ENCODE peak calls at places on chromosomes 5 and 9, in eight cellular contexts. B is hypothalamus; A is glomerular endothelial cell; C is CD8-positive, alpha-beta T cell; J is EL; E is NCI-H446 treated with DMSO at 0.1 percent for 48 hours; O is stimulated activated CD4-positive, alpha-beta T cell treated with anti-CD3 and anti-CD28 coated beads, Interleukin-2, amount 100 ng/mL, for 4 hours; P is astrocyte of the cerebellum. R is an unnamed sample.

GRCh38 chr9:119026120-119026519 is 343.1 kb downstream of the BRINP1 start:
- DNase-seq in E (peak), O (no peak), C (no peak), P (no peak), A (no peak), J (peak), B (peak), R (no peak)

GRCh38 chr9:117096138-117096537 is 318.7 kb downstream of the ASTN2 start:
- DNase-seq in B (no peak), J (no peak), O (no peak), E (no peak), C (no peak), P (no peak), A (no peak), R (no peak)

GRCh38 chr5:149114403-149115312 is 26.6 kb upstream of the ABLIM3 start:
- DNase-seq in C (peak), E (peak), A (peak), O (peak), J (peak), P (peak), B (peak), R (peak)

GRCh38 chr5:123035320-123035949 is 1.1 kb downstream of the PPIC start:
- DNase-seq in C (no peak), O (no peak), E (no peak), B (no peak), P (peak), J (peak), A (no peak), R (no peak)

GRCh38 chr5:179265529-179266290 is 79.6 kb downstream of the ADAMTS2 start:
- DNase-seq in O (no peak), B (peak), E (peak), A (no peak), P (peak), J (peak), C (no peak), R (peak)

GRCh38 chr5:95284512-95285405 is at the start of gene MCTP1:
- DNase-seq in J (peak), E (peak), C (no peak), O (no peak), B (peak), P (no peak), A (no peak), R (peak)

GRCh38 chr9:111178361-111179043 is 140.2 kb upstream of the LPAR1 start:
- DNase-seq in A (no peak), P (peak), C (no peak), E (peak), O (no peak), B (no peak), J (peak), R (no peak)

GRCh38 chr9:137374131-137374845 is 48.7 kb downstream of the EXD3 start:
- DNase-seq in A (no peak), J (no peak), E (no peak), B (no peak), O (no peak), C (no peak), P (no peak), R (no peak)

GRCh38 chr5:35622974-35623373 is 5.3 kb downstream of the SPEF2 start:
- DNase-seq in B (no peak), A (no peak), O (no peak), E (no peak), J (no peak), C (no peak), P (no peak), R (no peak)

GRCh38 chr5:161703528-161703927 is 18.0 kb downstream of the GABRA6 start:
- DNase-seq in O (no peak), E (no peak), P (no peak), B (no peak), A (no peak), J (no peak), C (no peak), R (no peak)

GRCh38 chr9:88799706-88800682 is 191.3 kb upstream of the S1PR3 start:
- DNase-seq in E (no peak), J (no peak), C (no peak), O (no peak), P (no peak), A (no peak), B (no peak), R (no peak)

GRCh38 chr5:72770266-72770665 is 46.2 kb upstream of the TNPO1 start:
- DNase-seq in O (no peak), A (no peak), B (no peak), C (no peak), J (no peak), P (no peak), E (no peak), R (no peak)

GRCh38 chr9:99189186-99189585 is 32.6 kb downstream of the ALG2 start:
- DNase-seq in O (no peak), J (no peak), E (no peak), A (no peak), C (no peak), B (no peak), P (no peak), R (no peak)

GRCh38 chr9:28234899-28235277 is 661.6 kb upstream of the C9orf72 start:
- DNase-seq in P (peak), B (no peak), E (peak), O (no peak), C (no peak), J (peak), A (no peak), R (peak)

GRCh38 chr5:130324953-130325671 is 420.8 kb downstream of the CHSY3 start:
- DNase-seq in O (no peak), P (no peak), B (no peak), J (no peak), E (no peak), C (no peak), A (no peak), R (no peak)

GRCh38 chr5:84181093-84181492 is 203.6 kb downstream of the EDIL3 start:
- DNase-seq in O (no peak), P (peak), B (no peak), A (no peak), J (no peak), C (no peak), E (no peak), R (no peak)

GRCh38 chr5:115069087-115069968 is 100.4 kb downstream of the TRIM36 start:
- DNase-seq in B (peak), C (no peak), P (peak), A (peak), E (peak), J (peak), O (no peak), R (peak)

GRCh38 chr9:35790025-35790384 is 1.4 kb upstream of the NPR2 start:
- DNase-seq in C (no peak), O (no peak), B (no peak), A (no peak), P (no peak), E (no peak), J (no peak), R (no peak)

R was measured in retinal pigment epithelial cell.